ENCODE peak calls at places on chromosomes 12 and 14, in five cellular contexts. F is cardiac fibroblast, D is adipocyte, E is neuronal stem cell, O is H7. W is an unnamed sample.

GRCh38 chr12:124919646-124920352 is 5.3 kb upstream of the UBC start:
- DNase-seq in F (peak), D (no peak), E (no peak), O (no peak), W (peak)

GRCh38 chr12:1034726-1035457 is 43.9 kb downstream of the ERC1 start:
- DNase-seq in F (no peak), D (no peak), E (no peak), O (no peak), W (no peak)

GRCh38 chr12:123602651-123603195 is 824 bp downstream of the DDX55 start:
- DNase-seq in F (peak), D (peak), E (no peak), O (no peak), W (no peak)

GRCh38 chr12:54984602-54985376 is at the start of gene TESPA1:
- DNase-seq in F (peak), D (no peak), E (no peak), O (no peak), W (no peak)

GRCh38 chr14:90597961-90598360 is 201.1 kb downstream of the CALM1 start:
- DNase-seq in F (no peak), D (no peak), E (no peak), O (no peak), W (no peak)

GRCh38 chr12:107236824-107237467 is 143.6 kb upstream of the CRY1 start:
- DNase-seq in F (no peak), D (no peak), E (no peak), O (no peak), W (peak)

GRCh38 chr14:75147423-75148071 is 20.7 kb upstream of the NEK9 start:
- DNase-seq in F (peak), D (peak), E (peak), O (peak), W (peak)

GRCh38 chr12:106837782-106838181 is 63.3 kb downstream of the RIC8B start:
- DNase-seq in F (no peak), D (no peak), E (no peak), O (no peak), W (no peak)

GRCh38 chr12:107326237-107326636 is 232.9 kb upstream of the CRY1 start:
- DNase-seq in F (no peak), D (no peak), E (no peak), O (peak), W (no peak)

GRCh38 chr12:27999521-27999920 is 27.0 kb upstream of the PTHLH start:
- DNase-seq in F (peak), D (peak), E (no peak), O (no peak), W (peak)

GRCh38 chr14:64674829-64675228 is 29.4 kb upstream of the PLEKHG3 start:
- DNase-seq in F (no peak), D (no peak), E (no peak), O (no peak), W (no peak)

GRCh38 chr14:28571636-28572035 is 195.0 kb upstream of the FOXG1 start:
- DNase-seq in F (no peak), D (peak), E (no peak), O (no peak), W (peak)

GRCh38 chr12:3303410-3304136 is 187.4 kb upstream of the PRMT8 start:
- DNase-seq in F (no peak), D (no peak), E (no peak), O (peak), W (peak)

GRCh38 chr14:86897704-86898513 is 1095.1 kb downstream of the GALC start:
- DNase-seq in F (no peak), D (no peak), E (no peak), O (no peak), W (no peak)

GRCh38 chr12:93020225-93020997 is 91.3 kb upstream of the EEA1 start:
- DNase-seq in F (no peak), D (no peak), E (no peak), O (no peak), W (peak)

GRCh38 chr14:91149462-91149861 is 35.6 kb downstream of the DGLUCY start:
- DNase-seq in F (peak), D (peak), E (no peak), O (no peak), W (peak)

GRCh38 chr12:106427917-106428316 is 70.4 kb downstream of the POLR3B start:
- DNase-seq in F (no peak), D (no peak), E (no peak), O (no peak), W (no peak)

GRCh38 chr12:131740626-131741025 is 29.7 kb downstream of the SFSWAP start:
- DNase-seq in F (no peak), D (no peak), E (no peak), O (no peak), W (no peak)

GRCh38 chr12:32400114-32400672 is 835 bp downstream of the FGD4 start:
- DNase-seq in F (no peak), D (no peak), E (no peak), O (peak), W (peak)

GRCh38 chr12:50344245-50344644 is 52.2 kb downstream of the FAM186A start:
- DNase-seq in F (no peak), D (no peak), E (no peak), O (no peak), W (no peak)

GRCh38 chr12:69196302-69197288 is 42.8 kb upstream of the CPSF6 start:
- DNase-seq in F (peak), D (peak), E (no peak), O (no peak), W (peak)

GRCh38 chr14:76742961-76743360 is 18.3 kb upstream of the VASH1 start:
- DNase-seq in F (no peak), D (no peak), E (no peak), O (no peak), W (peak)

GRCh38 chr12:25252946-25253345 is 2.2 kb upstream of the KRAS start:
- DNase-seq in F (no peak), D (no peak), E (no peak), O (no peak), W (no peak)

GRCh38 chr12:122840580-122841513 is 5.6 kb downstream of the HIP1R start:
- DNase-seq in F (no peak), D (no peak), E (no peak), O (peak), W (peak)

GRCh38 chr14:41604793-41605534 is 1.7 kb upstream of the LRFN5 start:
- DNase-seq in F (peak), D (peak), E (peak), O (peak), W (no peak)

GRCh38 chr12:110109837-110110535 is 14.2 kb upstream of the IFT81 start:
- DNase-seq in F (no peak), D (no peak), E (no peak), O (no peak), W (no peak)

GRCh38 chr12:79555006-79555925 is 135.5 kb downstream of the PAWR start:
- DNase-seq in F (peak), D (peak), E (no peak), O (no peak), W (peak)

GRCh38 chr14:77681196-77682157 is 26.3 kb downstream of the ALKBH1 start:
- DNase-seq in F (peak), D (peak), E (no peak), O (no peak), W (no peak)

GRCh38 chr12:83893101-83893500 is 1019.5 kb downstream of the SLC6A15 start:
- DNase-seq in F (no peak), D (peak), E (no peak), O (no peak), W (no peak)

GRCh38 chr14:103207404-103208072 is 84.3 kb downstream of the TNFAIP2 start:
- DNase-seq in F (peak), D (peak), E (no peak), O (peak), W (no peak)

GRCh38 chr14:65483647-65484046 is 71.1 kb downstream of the FUT8 start:
- DNase-seq in F (no peak), D (no peak), E (no peak), O (no peak), W (peak)

GRCh38 chr12:54394281-54394719 is 9.8 kb upstream of the ZNF385A start:
- DNase-seq in F (peak), D (peak), E (no peak), O (peak), W (peak)

GRCh38 chr12:95766356-95767019 is 24.1 kb downstream of the NTN4 start:
- DNase-seq in F (no peak), D (no peak), E (no peak), O (no peak), W (peak)

GRCh38 chr14:37668646-37669045 is 73.2 kb downstream of the TTC6 start:
- DNase-seq in F (no peak), D (peak), E (no peak), O (no peak), W (peak)

GRCh38 chr14:104665663-104666522 is 23.5 kb upstream of the INF2 start:
- DNase-seq in F (no peak), D (no peak), E (peak), O (peak), W (peak)

GRCh38 chr12:85955127-85955526 is 81.0 kb downstream of the NTS start:
- DNase-seq in F (peak), D (peak), E (no peak), O (no peak), W (peak)

GRCh38 chr12:55188974-55189556 is 31.8 kb upstream of the OR10A7 start:
- DNase-seq in F (peak), D (peak), E (peak), O (peak), W (peak)

GRCh38 chr14:55146425-55146824 is 17.4 kb downstream of the LGALS3 start:
- DNase-seq in F (peak), D (no peak), E (no peak), O (no peak), W (no peak)

GRCh38 chr14:31420013-31420318 is 384 bp downstream of the HEATR5A start:
- DNase-seq in F (no peak), D (no peak), E (no peak), O (peak), W (peak)

GRCh38 chr14:31419179-31420012 is 954 bp downstream of the HEATR5A start:
- DNase-seq in F (peak), D (peak), E (no peak), O (no peak), W (peak)

GRCh38 chr14:31420319-31421081 is at the start of gene HEATR5A:
- DNase-seq in F (peak), D (peak), E (peak), O (peak), W (peak)

GRCh38 chr14:31418440-31418839 is 1.9 kb downstream of the HEATR5A start:
- DNase-seq in F (no peak), D (no peak), E (no peak), O (no peak), W (no peak)

DNA sequence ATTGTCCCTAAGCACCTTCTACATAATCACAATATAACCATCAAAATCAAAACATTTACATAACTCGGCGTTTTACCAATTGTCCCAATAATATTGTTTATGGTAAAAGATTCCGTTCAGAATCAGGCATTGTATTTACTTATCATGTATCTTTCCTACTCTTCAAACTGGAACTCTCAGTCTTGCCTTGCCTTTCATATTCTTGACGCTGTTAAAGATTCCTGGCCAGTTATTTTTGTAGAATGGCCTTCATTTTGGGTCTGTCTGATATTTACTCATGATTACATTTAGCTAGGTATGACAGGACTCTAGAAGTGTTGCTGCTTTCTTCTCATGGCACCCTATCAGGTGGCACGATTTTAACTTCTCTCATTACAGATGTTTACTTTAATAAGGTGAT is 850 bp upstream of the HEATR5A start:
- DNase-seq in F (no peak), D (no peak), E (no peak), O (no peak), W (no peak)
- H3K4me3 ChIP-seq in F (no peak), D (peak), E (peak), O (no peak), W (no peak)

GRCh38 chr14:100065942-100066574 is 836 bp downstream of the EVL start:
- DNase-seq in F (peak), D (no peak), E (no peak), O (no peak), W (no peak)

GRCh38 chr14:100063314-100063941 is 1.8 kb upstream of the EVL start:
- DNase-seq in F (no peak), D (no peak), E (no peak), O (no peak), W (no peak)

GRCh38 chr14:100066984-100067383 is 1.8 kb downstream of the EVL start:
- DNase-seq in F (no peak), D (no peak), E (no peak), O (no peak), W (no peak)

GRCh38 chr14:100067481-100067880 is 2.3 kb downstream of the EVL start:
- DNase-seq in F (no peak), D (no peak), E (no peak), O (no peak), W (no peak)

GRCh38 chr14:100065161-100065871 is at the start of gene EVL:
- DNase-seq in F (no peak), D (no peak), E (no peak), O (no peak), W (no peak)
- H3K4me3 ChIP-seq in F (no peak), D (no peak), E (no peak), O (no peak), W (no peak)

GRCh38 chr12:57540998-57541397 is 6.0 kb downstream of the DCTN2 start:
- DNase-seq in F (no peak), D (no peak), E (no peak), O (no peak), W (no peak)
- H3K4me3 ChIP-seq in F (no peak), D (no peak), E (no peak), O (no peak), W (no peak)

DNA sequence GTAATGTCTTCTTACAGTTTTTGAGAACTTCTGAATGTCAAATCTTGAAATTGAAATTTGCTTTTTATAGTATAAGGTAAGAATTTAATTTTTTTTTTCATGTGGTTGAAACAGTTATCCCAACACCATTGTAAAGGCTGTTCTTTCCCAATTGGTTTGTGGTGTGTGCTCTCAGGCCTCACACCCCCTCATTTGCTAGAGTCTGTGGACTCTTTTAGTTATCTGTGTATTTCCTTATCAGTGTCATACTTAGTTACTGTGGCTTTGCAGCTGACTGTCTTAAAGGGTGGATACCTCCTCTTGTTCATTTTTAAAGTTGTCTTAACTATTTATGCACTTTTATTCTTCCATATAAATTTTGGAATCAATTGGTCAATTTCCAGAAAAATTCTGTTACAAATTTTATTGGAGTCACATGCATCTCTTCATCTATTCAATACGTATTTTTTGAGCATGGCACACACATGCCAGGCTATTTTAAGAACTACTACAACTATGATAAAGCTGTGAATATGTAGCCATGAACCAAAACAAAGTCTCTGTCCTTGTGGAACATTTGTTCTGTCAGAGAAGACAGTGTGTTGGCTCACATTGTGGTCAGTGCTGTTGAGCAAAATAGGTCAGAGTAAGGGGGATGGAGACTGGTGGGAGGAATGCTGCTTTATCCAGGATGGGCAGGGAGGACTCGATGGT is 24.2 kb downstream of the FGF23 start:
- DNase-seq in F (no peak), D (no peak), E (no peak), O (no peak), W (no peak)
- H3K4me3 ChIP-seq in F (no peak), D (no peak), E (no peak), O (no peak), W (no peak)

GRCh38 chr14:79278286-79278797 is 933.0 kb downstream of the DIO2 start:
- DNase-seq in F (no peak), D (no peak), E (no peak), O (peak), W (no peak)
- H3K4me3 ChIP-seq in F (peak), D (peak), E (peak), O (peak), W (peak)

DNA sequence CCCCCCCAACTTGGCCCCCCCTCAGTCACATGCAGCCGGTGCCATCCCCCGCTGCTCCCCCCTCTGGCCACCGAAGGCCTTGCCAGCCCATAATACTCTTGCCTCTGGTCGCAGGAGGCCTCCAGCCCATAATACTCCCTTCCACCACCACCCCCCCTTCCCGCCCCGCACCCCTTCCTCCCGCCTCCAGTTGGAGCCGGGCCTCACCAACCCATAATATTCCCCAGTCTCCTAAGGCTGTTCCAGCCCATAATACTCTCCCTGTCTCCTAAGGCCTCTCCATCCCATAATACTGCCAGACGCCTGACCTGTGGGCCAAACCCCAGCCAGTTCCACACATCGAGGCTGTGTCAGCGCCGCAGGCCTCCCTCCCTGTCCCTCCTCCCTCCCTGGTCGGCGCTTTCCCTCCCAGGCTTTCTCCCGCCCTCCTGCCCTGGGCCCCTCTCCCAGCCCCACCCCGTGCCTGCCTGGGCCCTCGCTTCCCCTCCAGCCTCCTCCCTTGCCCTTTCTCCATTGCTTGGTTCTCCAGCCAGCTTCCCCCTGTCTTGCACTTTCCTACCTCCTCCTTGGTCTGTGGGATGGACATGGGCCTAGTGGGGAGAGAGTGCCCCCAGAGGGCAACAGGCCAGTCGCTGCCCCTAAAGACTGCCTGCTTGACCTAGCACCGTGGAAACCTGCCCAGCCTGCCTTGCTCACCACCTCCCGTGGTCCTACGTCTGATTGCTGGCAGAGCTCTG is 6.8 kb upstream of the CHD4 start:
- DNase-seq in F (peak), D (peak), E (peak), O (peak), W (peak)
- H3K4me3 ChIP-seq in F (no peak), D (peak), E (peak), O (peak), W (no peak)

GRCh38 chr14:70152704-70153103 is 36.0 kb downstream of the SLC8A3 start:
- DNase-seq in F (no peak), D (no peak), E (no peak), O (no peak), W (no peak)

GRCh38 chr14:70152081-70152480 is 36.7 kb downstream of the SLC8A3 start:
- DNase-seq in F (no peak), D (no peak), E (no peak), O (no peak), W (no peak)

GRCh38 chr14:70148911-70149675 is 39.7 kb downstream of the SLC8A3 start:
- DNase-seq in F (no peak), D (no peak), E (no peak), O (no peak), W (peak)

DNA sequence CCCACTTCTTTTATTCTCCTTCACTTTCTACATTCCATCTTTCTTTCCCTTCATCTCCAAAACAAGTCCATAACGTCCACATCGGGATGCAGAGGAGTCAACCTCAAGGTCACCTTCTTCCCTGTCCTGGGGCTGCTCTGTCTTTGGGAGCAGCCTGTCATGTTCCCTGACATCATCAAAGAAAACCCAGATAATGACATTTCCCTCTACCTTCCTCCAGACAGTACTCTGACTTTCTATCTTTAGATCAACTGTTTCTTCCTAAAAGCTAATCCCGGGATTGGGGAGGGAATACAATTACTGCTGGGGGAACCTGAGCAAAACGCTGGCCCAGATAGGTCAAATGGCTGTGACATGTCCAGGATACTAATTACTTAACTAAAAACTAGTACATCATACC is 39.0 kb downstream of the SLC8A3 start:
- DNase-seq in F (no peak), D (no peak), E (no peak), O (no peak), W (no peak)
- H3K4me3 ChIP-seq in F (no peak), D (no peak), E (no peak), O (no peak), W (no peak)